ENCODE peak calls at places on chromosome 21, in six cellular contexts. D, B, P, W, X and Z are unnamed samples.

GRCh38 chr21:46622226-46622625 is 13.2 kb upstream of the PRMT2 start:
- DNase-seq in X (no peak), B (peak; percentile 63), D (no peak), P (no peak), W (peak; percentile 90), Z (peak; percentile 80)

GRCh38 chr21:39867198-39867650 is at the start of gene PCP4:
- DNase-seq in W (peak; percentile 41), D (peak; percentile 64), X (peak; percentile 60), P (no peak), B (peak; percentile 66), Z (peak; percentile 68)

GRCh38 chr21:28794341-28794970 is 198.2 kb downstream of the LTN1 start:
- DNase-seq in D (no peak), P (no peak), W (no peak), X (no peak), B (no peak), Z (no peak)

GRCh38 chr21:39014751-39015150 is 168.5 kb downstream of the PSMG1 start:
- DNase-seq in B (peak; percentile 90), X (peak; percentile 96), W (peak; percentile 98), D (no peak), P (no peak), Z (no peak)

GRCh38 chr21:38032402-38032801 is 116.1 kb upstream of the KCNJ6 start:
- DNase-seq in P (no peak), X (no peak), B (no peak), W (no peak), D (no peak), Z (no peak)

GRCh38 chr21:35329940-35330670 is 281.0 kb upstream of the RUNX1 start:
- DNase-seq in X (no peak), D (no peak), W (no peak), B (no peak), P (no peak), Z (no peak)

GRCh38 chr21:34603002-34603709 is 11.8 kb downstream of the RCAN1 start:
- DNase-seq in X (peak; percentile 81), B (no peak), W (peak; percentile 85), P (peak; percentile 51), D (peak; percentile 68), Z (peak; percentile 90)

GRCh38 chr21:31531967-31532366 is 127.5 kb upstream of the SOD1 start:
- DNase-seq in B (no peak), W (no peak), X (no peak), P (no peak), D (no peak), Z (peak; percentile 6)

GRCh38 chr21:35257413-35257812 is 208.3 kb upstream of the RUNX1 start:
- DNase-seq in X (peak; percentile 95), B (peak; percentile 99), W (peak; percentile 98), D (no peak), P (no peak), Z (no peak)

GRCh38 chr21:38863291-38863690 is 57.6 kb downstream of the ETS2 start:
- DNase-seq in P (no peak), W (no peak), D (no peak), X (no peak), B (no peak), Z (no peak)

GRCh38 chr21:45283019-45283610 is 4.6 kb downstream of the POFUT2 start:
- DNase-seq in P (no peak), B (no peak), X (no peak), W (no peak), D (no peak), Z (no peak)
- TF ChIP-seq CTCF in P (no peak), B (no peak), X (no peak), W (no peak), D (no peak), Z (no peak)

GRCh38 chr21:41459884-41460534 is 34.0 kb downstream of the MX1 start:
- DNase-seq in D (no peak), B (no peak), P (no peak), X (no peak), W (no peak), Z (no peak)

GRCh38 chr21:41458559-41458958 is 32.5 kb downstream of the MX1 start:
- DNase-seq in W (no peak), B (no peak), P (no peak), D (no peak), X (no peak), Z (no peak)

GRCh38 chr21:41460578-41461527 is 34.8 kb downstream of the MX1 start:
- DNase-seq in P (peak; percentile 35), X (peak; percentile 78), W (peak; percentile 85), B (no peak), D (peak; percentile 52), Z (peak; percentile 47)

GRCh38 chr21:41453761-41454160 is 27.7 kb downstream of the MX1 start:
- DNase-seq in X (no peak), W (no peak), D (no peak), P (no peak), B (no peak), Z (no peak)

GRCh38 chr21:41458121-41458520 is 32.1 kb downstream of the MX1 start:
- DNase-seq in D (no peak), W (no peak), X (no peak), B (no peak), P (no peak), Z (no peak)
- TF ChIP-seq CTCF in D (no peak), W (no peak), X (no peak), B (no peak), P (no peak), Z (no peak)

DNA sequence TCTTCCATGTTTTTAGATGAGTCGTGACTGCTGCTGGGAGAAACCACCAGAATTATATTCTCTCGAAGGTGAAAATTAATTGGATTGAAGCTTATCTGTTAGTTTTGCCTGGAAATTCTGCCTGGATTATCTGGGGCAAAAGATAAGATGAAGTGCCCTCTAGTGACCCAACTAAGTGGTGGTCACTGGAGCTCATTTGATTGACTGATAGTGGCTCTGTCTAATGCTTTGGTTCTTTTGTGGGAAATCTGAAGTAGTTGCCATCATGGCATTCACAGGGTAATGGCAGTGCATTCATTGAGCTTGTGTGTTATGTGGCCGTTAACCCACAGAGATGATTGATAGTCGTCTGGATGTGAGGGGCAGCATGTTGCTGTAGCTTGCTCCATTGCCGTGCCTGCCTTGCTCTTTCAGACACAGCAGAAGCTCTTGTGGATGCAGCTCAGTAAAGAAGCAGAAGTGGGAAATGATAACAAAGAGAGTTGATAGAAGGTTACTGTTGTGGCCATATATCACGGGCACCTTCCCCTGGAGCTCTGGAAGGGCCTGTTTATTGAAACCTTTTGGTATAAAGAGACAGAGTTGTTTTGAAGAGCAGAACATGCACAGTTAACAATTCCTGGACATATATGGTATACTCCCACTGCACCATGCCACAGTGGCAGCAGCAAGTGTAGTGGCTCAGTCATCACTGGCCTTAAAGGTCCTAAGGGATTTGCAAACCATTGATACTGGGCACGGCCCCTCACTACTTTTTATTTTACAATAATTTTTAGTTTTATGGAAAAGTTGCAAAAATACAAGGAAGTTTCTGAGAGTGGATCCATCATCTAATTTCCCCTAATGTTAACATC is 42.0 kb downstream of the CXADR start:
- DNase-seq in P (no peak), D (no peak), B (no peak), X (peak; percentile 14), W (no peak), Z (no peak)
- TF ChIP-seq CTCF in P (no peak), D (peak; percentile 23), B (peak; percentile 31), X (peak; percentile 40), W (no peak), Z (peak; percentile 78)

DNA sequence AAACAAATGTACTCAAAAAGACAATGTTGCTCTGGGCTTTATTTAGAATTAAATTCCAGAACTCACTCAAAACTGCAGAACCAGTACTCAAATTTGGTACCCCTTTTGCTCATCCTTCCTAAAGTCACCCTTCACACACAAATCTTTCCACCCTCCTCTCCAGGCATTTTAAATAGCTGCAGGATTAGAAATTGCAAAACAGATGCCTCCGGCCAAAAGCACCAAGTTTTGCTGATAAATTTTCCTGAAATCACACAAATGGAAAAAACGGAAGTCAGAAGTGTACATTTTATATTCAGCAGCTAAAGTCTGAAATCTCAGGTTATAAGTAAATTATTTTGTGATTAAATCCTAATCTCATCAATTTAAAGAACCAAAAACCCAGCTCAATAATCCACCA is 147.0 kb downstream of the NRIP1 start:
- DNase-seq in P (no peak), B (no peak), W (no peak), D (no peak), X (no peak), Z (no peak)
- TF ChIP-seq CTCF in P (no peak), B (no peak), W (no peak), D (no peak), X (no peak), Z (no peak)

GRCh38 chr21:42624936-42625335 is 28.5 kb upstream of the PDE9A start:
- DNase-seq in D (no peak), P (no peak), B (no peak), X (no peak), W (no peak), Z (no peak)
- TF ChIP-seq CTCF in D (no peak), P (no peak), B (no peak), X (no peak), W (no peak), Z (no peak)

DNA sequence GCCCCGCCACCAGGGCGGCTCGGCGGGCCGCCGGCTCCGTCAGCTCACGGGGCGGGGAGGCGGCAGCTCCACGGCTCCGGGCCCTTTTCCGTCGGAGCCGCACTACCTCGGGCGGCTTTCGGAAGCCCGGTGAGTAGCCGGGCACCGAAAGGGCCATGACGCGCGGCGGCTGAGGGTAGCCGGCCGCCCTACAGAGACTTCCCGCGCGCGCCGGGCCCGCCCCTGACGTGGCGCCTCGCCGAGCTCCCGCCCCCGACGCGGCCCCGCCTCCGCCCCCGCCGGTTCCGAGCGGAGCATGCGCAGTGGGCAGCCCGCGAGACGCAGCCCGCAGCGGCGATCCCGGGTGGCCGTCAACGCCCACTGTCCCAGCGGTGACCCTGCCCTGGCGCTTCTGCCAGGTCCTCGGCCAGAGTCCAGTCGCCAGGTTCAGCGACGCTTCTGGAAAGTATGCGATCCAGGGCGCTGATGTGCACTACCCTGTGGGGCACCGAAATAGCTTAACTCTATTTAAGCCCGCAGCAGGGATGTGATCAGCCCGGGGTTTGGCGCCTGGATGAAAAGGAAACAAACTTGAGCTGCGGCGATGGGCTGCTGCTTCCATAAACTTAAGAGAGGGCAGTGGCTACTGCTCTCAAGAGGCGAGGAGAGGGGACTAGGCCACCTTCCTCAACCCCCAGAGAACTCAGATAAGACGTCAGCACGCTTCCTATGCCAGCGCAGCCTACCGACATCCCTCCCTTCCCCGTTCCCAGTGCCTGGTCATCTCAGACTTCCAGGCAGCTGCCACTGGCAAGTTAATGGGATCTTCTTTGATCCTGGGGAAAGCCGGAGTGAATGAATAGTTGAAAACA is at the start of gene DONSON:
- DNase-seq in B (peak; percentile 18), D (peak; percentile 93), W (peak; percentile 77), X (peak; percentile 82), P (peak; percentile 88), Z (peak; percentile 84)
- TF ChIP-seq CTCF in B (no peak), D (no peak), W (no peak), X (no peak), P (no peak), Z (peak; percentile 38)

DNA sequence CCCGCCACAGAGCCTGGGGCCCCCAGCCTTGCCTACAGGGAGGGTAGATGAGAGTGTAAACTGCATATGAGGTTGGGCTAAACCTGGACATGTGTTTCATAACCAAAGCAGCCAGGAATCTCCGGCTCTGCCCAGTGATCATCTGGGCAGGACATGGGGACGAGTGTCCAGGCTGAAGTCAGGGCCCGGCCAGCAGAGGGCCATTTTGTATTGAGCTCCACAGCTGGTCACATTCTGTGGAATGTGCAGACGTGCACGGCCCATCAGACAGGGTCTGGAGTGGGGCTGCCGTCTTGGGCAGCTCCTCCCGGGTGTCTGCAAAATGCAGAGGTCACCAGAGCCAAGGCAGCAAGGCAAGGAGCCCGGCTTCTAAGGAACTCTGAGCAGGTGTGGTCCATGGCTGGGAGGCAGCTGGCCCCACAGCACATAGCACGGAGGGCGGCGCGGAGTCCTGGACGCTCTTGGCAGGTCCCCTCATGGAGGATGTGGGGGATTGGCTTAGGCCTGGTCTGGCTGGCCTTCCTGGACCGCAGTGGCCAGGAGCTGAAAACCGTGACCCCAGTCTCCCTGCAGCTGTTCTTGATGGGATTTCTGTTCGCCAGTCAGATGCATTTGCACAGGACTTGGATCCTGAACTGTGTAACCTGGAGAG is 6.3 kb downstream of the LRRC3 start:
- DNase-seq in X (no peak), W (no peak), D (no peak), B (no peak), P (no peak), Z (no peak)
- TF ChIP-seq CTCF in X (no peak), W (no peak), D (peak; percentile 55), B (peak; percentile 6), P (no peak), Z (no peak)